ENCODE peak calls at places on chromosomes 7 and 10, in five cellular contexts. T is esophagus muscularis mucosa, W is cardiac fibroblast, U is cardiac muscle cell, N is lower leg skin. X is an unnamed sample.

GRCh38 chr7:30717181-30717580 is 34.8 kb upstream of the INMT start:
- DNase-seq in W (peak), U (peak), T (no peak), N (no peak), X (peak)

GRCh38 chr7:116455009-116455408 is 44.5 kb upstream of the CAV2 start:
- DNase-seq in T (no peak), W (peak), N (no peak), U (peak), X (peak)

GRCh38 chr10:118948784-118949183 is 80.7 kb upstream of the NANOS1 start:
- DNase-seq in N (no peak), U (no peak), W (no peak), T (peak), X (no peak)

GRCh38 chr7:43799605-43800004 is 41.1 kb downstream of the BLVRA start:
- DNase-seq in W (peak), U (no peak), N (no peak), T (no peak), X (no peak)

GRCh38 chr10:71266918-71267442 is 52.1 kb upstream of the SLC29A3 start:
- DNase-seq in T (no peak), U (no peak), W (no peak), N (no peak), X (no peak)

GRCh38 chr7:121547341-121548092 is 151.4 kb upstream of the FAM3C start:
- DNase-seq in N (no peak), U (peak), W (peak), T (no peak), X (peak)

GRCh38 chr7:43658718-43659548 is 70.4 kb downstream of the COA1 start:
- DNase-seq in N (no peak), T (no peak), U (peak), W (peak), X (peak)

GRCh38 chr7:96179863-96180262 is 142.0 kb downstream of the SLC25A13 start:
- DNase-seq in N (no peak), U (peak), W (peak), T (no peak), X (peak)

GRCh38 chr10:15824498-15824897 is 35.8 kb downstream of the MINDY3 start:
- DNase-seq in T (no peak), U (peak), N (no peak), W (peak), X (peak)

GRCh38 chr10:112360308-112361270 is 13.3 kb upstream of the ACSL5 start:
- DNase-seq in N (peak), W (peak), U (peak), T (no peak), X (peak)

GRCh38 chr7:143321734-143322133 is 5.8 kb downstream of the CLCN1 start:
- DNase-seq in W (peak), N (no peak), U (no peak), T (no peak), X (no peak)

GRCh38 chr10:102669206-102670064 is 25.2 kb downstream of the TRIM8 start:
- DNase-seq in W (peak), T (peak), N (no peak), U (no peak), X (peak)

GRCh38 chr7:44060948-44061644 is 4.3 kb downstream of the PGAM2 start:
- DNase-seq in N (peak), U (no peak), T (no peak), W (no peak), X (no peak)

GRCh38 chr7:14047709-14048399 is 58.4 kb upstream of the ETV1 start:
- DNase-seq in T (no peak), W (peak), N (no peak), U (no peak), X (no peak)

GRCh38 chr7:8149222-8149621 is 112.7 kb downstream of the ICA1 start:
- DNase-seq in N (no peak), T (no peak), U (no peak), W (no peak), X (peak)

GRCh38 chr10:132133449-132134291 is 53.1 kb upstream of the DPYSL4 start:
- DNase-seq in N (no peak), W (no peak), U (no peak), T (no peak), X (no peak)

GRCh38 chr7:149469806-149470205 is 8.9 kb upstream of the ZNF777 start:
- DNase-seq in N (no peak), W (no peak), U (no peak), T (peak), X (no peak)

GRCh38 chr7:49669692-49670260 is 103.7 kb upstream of the VWC2 start:
- DNase-seq in U (no peak), T (no peak), N (no peak), W (no peak), X (no peak)

GRCh38 chr7:158638001-158638400 is 50.4 kb upstream of the PTPRN2 start:
- DNase-seq in U (peak), W (peak), N (no peak), T (no peak), X (no peak)

GRCh38 chr10:27568196-27569175 is 64.4 kb downstream of the RAB18 start:
- DNase-seq in W (peak), U (peak), T (no peak), N (no peak), X (no peak)

GRCh38 chr10:63665765-63666164 is 144.6 kb downstream of the REEP3 start:
- DNase-seq in N (no peak), T (no peak), W (no peak), U (peak), X (no peak)

GRCh38 chr10:114544045-114544659 is 113.9 kb downstream of the ABLIM1 start:
- DNase-seq in N (no peak), W (no peak), U (no peak), T (no peak), X (no peak)

GRCh38 chr10:132509506-132510173 is 27.9 kb upstream of the INPP5A start:
- DNase-seq in W (no peak), N (peak), U (no peak), T (no peak), X (no peak)

GRCh38 chr7:151572136-151572535 is 52.4 kb upstream of the RHEB start:
- DNase-seq in N (no peak), T (no peak), U (no peak), W (no peak), X (peak)

GRCh38 chr7:132965951-132966350 is 115.9 kb downstream of the CHCHD3 start:
- DNase-seq in T (no peak), W (no peak), U (no peak), N (no peak), X (no peak)

DNA sequence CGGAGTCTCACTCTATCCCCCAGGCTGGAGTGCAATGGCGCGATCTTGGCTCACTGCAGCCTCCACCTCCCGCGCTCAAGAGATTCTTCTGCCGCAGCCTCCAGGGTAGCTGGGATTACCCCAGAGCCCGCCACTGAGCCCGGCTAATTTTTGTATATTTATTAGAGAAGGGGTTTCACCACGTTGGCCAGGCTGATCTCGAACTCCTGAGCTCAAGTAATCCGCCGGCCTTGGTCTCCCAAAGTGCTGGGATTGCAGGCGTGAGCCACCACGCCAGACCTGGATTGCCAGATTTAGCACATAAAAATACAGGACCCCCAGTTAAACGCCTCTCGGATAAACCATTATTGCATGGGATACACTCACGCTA is 428 bp upstream of the GATAD1 start:
- DNase-seq in U (no peak), W (no peak), N (no peak), T (no peak), X (no peak)
- H3K4me3 ChIP-seq in U (no peak), W (peak), N (no peak), T (peak), X (peak)

GRCh38 chr7:150564045-150564444 is 3.1 kb upstream of the GIMAP4 start:
- DNase-seq in N (no peak), W (no peak), U (no peak), T (no peak), X (no peak)

GRCh38 chr7:150562919-150563318 is 4.3 kb upstream of the GIMAP4 start:
- DNase-seq in U (no peak), T (no peak), W (no peak), N (no peak), X (no peak)

GRCh38 chr7:150565239-150565638 is 2.0 kb upstream of the GIMAP4 start:
- DNase-seq in T (no peak), W (no peak), N (no peak), U (no peak), X (no peak)

GRCh38 chr7:150556521-150557138 is 10.6 kb upstream of the GIMAP4 start:
- DNase-seq in U (no peak), T (no peak), N (no peak), W (no peak), X (no peak)

GRCh38 chr7:150560486-150560885 is 6.7 kb upstream of the GIMAP4 start:
- DNase-seq in N (no peak), T (no peak), W (no peak), U (no peak), X (no peak)
- TF ChIP-seq CTCF in N (no peak), T (no peak), W (no peak), U (no peak), X (no peak)

DNA sequence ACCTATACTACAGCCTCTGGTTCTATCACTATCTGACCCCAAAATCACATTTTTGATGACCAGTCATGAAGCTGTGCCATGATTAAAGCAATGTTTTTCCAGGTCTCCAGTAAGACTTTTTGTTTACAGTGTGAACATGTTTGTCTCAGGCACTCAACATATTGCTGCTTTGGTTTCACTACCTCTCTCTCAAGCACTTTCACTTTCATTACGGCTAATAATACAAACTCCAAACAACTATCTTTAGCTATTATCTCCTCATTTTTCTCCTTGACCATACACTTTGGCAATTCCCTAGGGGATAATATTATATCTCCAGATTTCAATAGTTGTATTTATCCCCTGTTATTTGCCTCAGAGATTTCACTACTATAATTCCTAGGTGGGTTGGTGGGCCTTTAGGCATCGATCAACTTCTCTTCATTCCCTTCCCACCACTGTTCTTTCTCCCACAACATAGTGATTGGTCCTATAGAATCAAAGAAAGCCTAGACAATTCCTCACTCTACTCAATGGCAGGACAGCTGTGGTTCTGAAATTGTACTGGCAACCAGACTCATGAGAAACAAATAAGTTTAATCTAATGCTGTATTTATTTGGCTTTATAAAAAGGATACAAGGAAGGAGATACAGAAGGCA is 261.4 kb upstream of the ZWINT start:
- DNase-seq in T (no peak), U (no peak), W (no peak), N (no peak), X (no peak)
- H3K4me3 ChIP-seq in T (peak), U (no peak), W (no peak), N (no peak), X (no peak)

DNA sequence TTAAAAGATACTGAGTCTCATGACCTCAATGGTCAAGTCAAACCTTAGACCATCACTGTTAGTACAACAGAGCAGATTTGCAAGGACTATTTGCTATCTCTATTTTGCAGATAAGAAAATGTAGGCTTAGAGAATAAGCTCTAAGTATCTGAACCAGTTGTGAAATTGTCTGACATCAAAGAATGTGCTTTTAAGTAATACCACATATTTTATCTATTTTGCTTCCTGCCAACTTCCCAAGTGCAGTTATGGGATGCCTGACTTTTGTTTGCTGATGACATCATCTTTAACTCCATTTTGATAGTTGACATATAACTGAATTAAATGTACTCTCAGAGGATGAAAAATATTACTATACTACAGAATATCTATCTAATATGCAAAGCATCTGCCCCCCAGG is 83.6 kb upstream of the TMEM106B start:
- DNase-seq in N (no peak), T (no peak), W (peak), U (peak), X (no peak)
- TF ChIP-seq CTCF in N (no peak), T (no peak), W (no peak), U (no peak), X (no peak)

DNA sequence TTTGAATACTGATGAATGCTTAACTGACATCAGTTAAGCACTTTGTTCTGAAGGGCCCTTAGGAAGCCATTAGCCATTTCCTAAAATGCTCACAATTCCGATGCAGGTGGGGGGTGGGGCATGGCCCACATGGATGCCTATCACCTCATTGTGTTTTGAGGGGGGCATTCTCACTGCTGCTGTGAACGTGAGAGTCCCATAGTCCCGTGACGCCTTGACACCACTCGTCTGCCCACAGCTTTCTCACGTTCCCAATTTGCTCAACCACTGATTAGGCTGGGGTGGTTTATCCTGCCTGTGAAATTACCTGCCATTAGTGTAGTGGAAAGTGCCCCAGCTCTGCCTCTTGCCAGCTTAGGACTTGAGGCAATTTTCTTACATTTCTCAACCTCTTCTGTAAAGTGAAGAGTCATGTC is 31.9 kb downstream of the DUSP5 start:
- DNase-seq in T (no peak), U (no peak), N (peak), W (no peak), X (peak)
- H3K4me3 ChIP-seq in T (no peak), U (no peak), N (no peak), W (no peak), X (no peak)

DNA sequence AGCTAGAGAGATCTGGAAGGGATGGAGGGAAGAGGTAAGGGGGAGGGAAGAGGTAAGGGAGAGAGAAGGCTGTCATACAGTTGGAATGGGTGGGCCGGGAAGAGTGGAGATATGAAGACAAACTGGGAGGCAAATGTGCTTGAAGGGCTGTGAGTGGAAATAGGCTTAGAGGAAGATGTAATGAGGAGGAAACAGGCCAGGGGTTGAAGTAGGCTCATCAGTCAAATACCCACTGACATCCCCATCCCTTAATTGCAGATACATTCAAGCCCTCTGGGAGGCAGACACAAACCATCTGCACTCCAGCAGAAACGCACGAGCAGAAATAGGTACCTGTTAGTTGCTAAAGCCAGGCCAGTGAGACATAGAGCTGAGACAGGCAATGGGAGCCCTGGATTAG is 2.1 kb downstream of the SYNPO2L start:
- DNase-seq in W (no peak), T (no peak), U (peak), N (no peak), X (peak)
- TF ChIP-seq CTCF in W (no peak), T (no peak), U (no peak), N (no peak), X (no peak)

GRCh38 chr10:99443483-99443882 is 13.1 kb upstream of the GOT1 start:
- DNase-seq in T (no peak), N (no peak), W (no peak), U (no peak), X (no peak)
- H3K4me3 ChIP-seq in T (no peak), N (no peak), W (no peak), U (no peak), X (no peak)